ENCODE peak calls at places on chromosomes 5 and 9, in four cellular contexts. One of them, this sample, is unnamed.
A peak's percentile ranks its signal among the peaks of the same experiment; 100 is the strongest.

GRCh38 chr9:37187269-37187668 is 66.9 kb downstream of the ZCCHC7 start:
- DNase-seq in GDM1: no peak
- DNase-seq in stimulated activated CD8-positive, alpha-beta memory T cell treated with anti-CD3 and anti-CD28 coated beads, Interleukin-15, amount 100 ng/mL, for 4 hours: no peak
- DNase-seq in WTC11: peak; percentile 18
- DNase-seq in this sample: no peak

GRCh38 chr5:58458851-58459275 is 1.0 kb downstream of the PLK2 start:
- DNase-seq in GDM1: no peak
- DNase-seq in stimulated activated CD8-positive, alpha-beta memory T cell treated with anti-CD3 and anti-CD28 coated beads, Interleukin-15, amount 100 ng/mL, for 4 hours: no peak
- DNase-seq in WTC11: no peak
- DNase-seq in this sample: no peak

GRCh38 chr9:14314929-14315753 is 1.2 kb upstream of the NFIB start:
- DNase-seq in GDM1: no peak
- DNase-seq in stimulated activated CD8-positive, alpha-beta memory T cell treated with anti-CD3 and anti-CD28 coated beads, Interleukin-15, amount 100 ng/mL, for 4 hours: no peak
- DNase-seq in WTC11: peak; percentile 70
- DNase-seq in this sample: no peak

GRCh38 chr9:126856326-126856877 is 4.0 kb upstream of the ZBTB34 start:
- DNase-seq in GDM1: no peak
- DNase-seq in stimulated activated CD8-positive, alpha-beta memory T cell treated with anti-CD3 and anti-CD28 coated beads, Interleukin-15, amount 100 ng/mL, for 4 hours: no peak
- DNase-seq in WTC11: no peak
- DNase-seq in this sample: no peak

GRCh38 chr9:36053971-36054370 is 17.3 kb downstream of the RECK start:
- DNase-seq in GDM1: no peak
- DNase-seq in stimulated activated CD8-positive, alpha-beta memory T cell treated with anti-CD3 and anti-CD28 coated beads, Interleukin-15, amount 100 ng/mL, for 4 hours: no peak
- DNase-seq in WTC11: no peak
- DNase-seq in this sample: no peak

GRCh38 chr5:115461506-115462290 is 82.9 kb downstream of the FEM1C start:
- DNase-seq in GDM1: no peak
- DNase-seq in stimulated activated CD8-positive, alpha-beta memory T cell treated with anti-CD3 and anti-CD28 coated beads, Interleukin-15, amount 100 ng/mL, for 4 hours: no peak
- DNase-seq in WTC11: no peak
- DNase-seq in this sample: no peak

GRCh38 chr9:87389936-87390335 is 107.7 kb upstream of the DAPK1 start:
- DNase-seq in GDM1: no peak
- DNase-seq in stimulated activated CD8-positive, alpha-beta memory T cell treated with anti-CD3 and anti-CD28 coated beads, Interleukin-15, amount 100 ng/mL, for 4 hours: no peak
- DNase-seq in WTC11: no peak
- DNase-seq in this sample: no peak

GRCh38 chr5:52707626-52708025 is 80.1 kb upstream of the ITGA1 start:
- DNase-seq in GDM1: no peak
- DNase-seq in stimulated activated CD8-positive, alpha-beta memory T cell treated with anti-CD3 and anti-CD28 coated beads, Interleukin-15, amount 100 ng/mL, for 4 hours: no peak
- DNase-seq in WTC11: no peak
- DNase-seq in this sample: no peak

GRCh38 chr9:75183293-75183692 is 95.0 kb downstream of the OSTF1 start:
- DNase-seq in GDM1: no peak
- DNase-seq in stimulated activated CD8-positive, alpha-beta memory T cell treated with anti-CD3 and anti-CD28 coated beads, Interleukin-15, amount 100 ng/mL, for 4 hours: no peak
- DNase-seq in WTC11: no peak
- DNase-seq in this sample: no peak

GRCh38 chr5:87551807-87552377 is 139.2 kb upstream of the CCNH start:
- DNase-seq in GDM1: no peak
- DNase-seq in stimulated activated CD8-positive, alpha-beta memory T cell treated with anti-CD3 and anti-CD28 coated beads, Interleukin-15, amount 100 ng/mL, for 4 hours: no peak
- DNase-seq in WTC11: no peak
- DNase-seq in this sample: no peak

GRCh38 chr9:117491491-117491890 is 76.6 kb upstream of the ASTN2 start:
- DNase-seq in GDM1: no peak
- DNase-seq in stimulated activated CD8-positive, alpha-beta memory T cell treated with anti-CD3 and anti-CD28 coated beads, Interleukin-15, amount 100 ng/mL, for 4 hours: no peak
- DNase-seq in WTC11: no peak
- DNase-seq in this sample: no peak

GRCh38 chr5:36417668-36418067 is 116.0 kb upstream of the RANBP3L start:
- DNase-seq in GDM1: no peak
- DNase-seq in stimulated activated CD8-positive, alpha-beta memory T cell treated with anti-CD3 and anti-CD28 coated beads, Interleukin-15, amount 100 ng/mL, for 4 hours: no peak
- DNase-seq in WTC11: peak; percentile 77
- DNase-seq in this sample: no peak

GRCh38 chr5:169875091-169875727 is 105.1 kb downstream of the INSYN2B start:
- DNase-seq in GDM1: no peak
- DNase-seq in stimulated activated CD8-positive, alpha-beta memory T cell treated with anti-CD3 and anti-CD28 coated beads, Interleukin-15, amount 100 ng/mL, for 4 hours: no peak
- DNase-seq in WTC11: no peak
- DNase-seq in this sample: peak; percentile 81

GRCh38 chr5:65481635-65482271 is at the start of gene ADAMTS6:
- DNase-seq in GDM1: peak; percentile 61
- DNase-seq in stimulated activated CD8-positive, alpha-beta memory T cell treated with anti-CD3 and anti-CD28 coated beads, Interleukin-15, amount 100 ng/mL, for 4 hours: peak; percentile 63
- DNase-seq in WTC11: peak; percentile 64
- DNase-seq in this sample: peak; percentile 30

GRCh38 chr5:129246088-129246487 is 151.5 kb downstream of the ISOC1 start:
- DNase-seq in GDM1: no peak
- DNase-seq in stimulated activated CD8-positive, alpha-beta memory T cell treated with anti-CD3 and anti-CD28 coated beads, Interleukin-15, amount 100 ng/mL, for 4 hours: no peak
- DNase-seq in WTC11: no peak
- DNase-seq in this sample: no peak

GRCh38 chr5:76372320-76373054 is 30.6 kb upstream of the IQGAP2 start:
- DNase-seq in GDM1: no peak
- DNase-seq in stimulated activated CD8-positive, alpha-beta memory T cell treated with anti-CD3 and anti-CD28 coated beads, Interleukin-15, amount 100 ng/mL, for 4 hours: no peak
- DNase-seq in WTC11: no peak
- DNase-seq in this sample: peak; percentile 10

GRCh38 chr5:150338546-150338945 is 19.0 kb upstream of the TCOF1 start:
- DNase-seq in GDM1: no peak
- DNase-seq in stimulated activated CD8-positive, alpha-beta memory T cell treated with anti-CD3 and anti-CD28 coated beads, Interleukin-15, amount 100 ng/mL, for 4 hours: no peak
- DNase-seq in WTC11: no peak
- DNase-seq in this sample: no peak

GRCh38 chr5:74595143-74595915 is 45.2 kb downstream of the ENC1 start:
- DNase-seq in GDM1: no peak
- DNase-seq in stimulated activated CD8-positive, alpha-beta memory T cell treated with anti-CD3 and anti-CD28 coated beads, Interleukin-15, amount 100 ng/mL, for 4 hours: no peak
- DNase-seq in WTC11: no peak
- DNase-seq in this sample: no peak

GRCh38 chr9:89602978-89603628 is 1.7 kb upstream of the GADD45G start:
- DNase-seq in GDM1: peak; percentile 66
- DNase-seq in stimulated activated CD8-positive, alpha-beta memory T cell treated with anti-CD3 and anti-CD28 coated beads, Interleukin-15, amount 100 ng/mL, for 4 hours: peak; percentile 74
- DNase-seq in WTC11: peak; percentile 96
- DNase-seq in this sample: peak; percentile 87

GRCh38 chr5:154222414-154222813 is 31.9 kb downstream of the GALNT10 start:
- DNase-seq in GDM1: no peak
- DNase-seq in stimulated activated CD8-positive, alpha-beta memory T cell treated with anti-CD3 and anti-CD28 coated beads, Interleukin-15, amount 100 ng/mL, for 4 hours: no peak
- DNase-seq in WTC11: no peak
- DNase-seq in this sample: no peak

GRCh38 chr5:160496784-160497183 is 75.1 kb downstream of the PTTG1 start:
- DNase-seq in GDM1: no peak
- DNase-seq in stimulated activated CD8-positive, alpha-beta memory T cell treated with anti-CD3 and anti-CD28 coated beads, Interleukin-15, amount 100 ng/mL, for 4 hours: no peak
- DNase-seq in WTC11: no peak
- DNase-seq in this sample: no peak

GRCh38 chr5:180323929-180324632 is 29.1 kb downstream of the GFPT2 start:
- DNase-seq in GDM1: no peak
- DNase-seq in stimulated activated CD8-positive, alpha-beta memory T cell treated with anti-CD3 and anti-CD28 coated beads, Interleukin-15, amount 100 ng/mL, for 4 hours: no peak
- DNase-seq in WTC11: no peak
- DNase-seq in this sample: no peak

GRCh38 chr9:131218370-131218769 is 57.9 kb downstream of the FAM78A start:
- DNase-seq in GDM1: no peak
- DNase-seq in stimulated activated CD8-positive, alpha-beta memory T cell treated with anti-CD3 and anti-CD28 coated beads, Interleukin-15, amount 100 ng/mL, for 4 hours: no peak
- DNase-seq in WTC11: no peak
- DNase-seq in this sample: no peak

GRCh38 chr5:125415126-125415525 is 668.7 kb upstream of the ZNF608 start:
- DNase-seq in GDM1: no peak
- DNase-seq in stimulated activated CD8-positive, alpha-beta memory T cell treated with anti-CD3 and anti-CD28 coated beads, Interleukin-15, amount 100 ng/mL, for 4 hours: no peak
- DNase-seq in WTC11: no peak
- DNase-seq in this sample: no peak

GRCh38 chr5:17147225-17148120 is 70.0 kb upstream of the BASP1 start:
- DNase-seq in GDM1: no peak
- DNase-seq in stimulated activated CD8-positive, alpha-beta memory T cell treated with anti-CD3 and anti-CD28 coated beads, Interleukin-15, amount 100 ng/mL, for 4 hours: no peak
- DNase-seq in WTC11: no peak
- DNase-seq in this sample: no peak